ENCODE peak calls at places on chromosomes 4 and X, in nine cellular contexts. One of them, this sample, is unnamed. For H3K4me1, the result is how much of the 10 kb centered on the place peaks cover.

GRCh38 chrX:9569875-9570274 is 105.0 kb downstream of the TBL1X start:
- DNase-seq in adipocyte: no peak
- DNase-seq in H1: no peak
- DNase-seq in mesenchymal stem cell: no peak
- DNase-seq in fibroblast of lung: peak
- DNase-seq in colonic mucosa: no peak
- DNase-seq in HCT116: no peak
- DNase-seq in Karpas-422: no peak
- DNase-seq in mesendoderm: no peak
- DNase-seq in this sample: no peak

GRCh38 chr4:181166742-181167399 is 1076.3 kb upstream of the TENM3 start:
- DNase-seq in adipocyte: no peak
- DNase-seq in H1: peak
- DNase-seq in mesenchymal stem cell: no peak
- DNase-seq in fibroblast of lung: no peak
- DNase-seq in colonic mucosa: no peak
- DNase-seq in HCT116: no peak
- DNase-seq in Karpas-422: no peak
- DNase-seq in mesendoderm: no peak
- DNase-seq in this sample: no peak

GRCh38 chr4:186666252-186666651 is 57.4 kb downstream of the FAT1 start:
- DNase-seq in adipocyte: no peak
- DNase-seq in H1: no peak
- DNase-seq in mesenchymal stem cell: peak
- DNase-seq in fibroblast of lung: no peak
- DNase-seq in colonic mucosa: no peak
- DNase-seq in HCT116: no peak
- DNase-seq in Karpas-422: no peak
- DNase-seq in mesendoderm: no peak
- DNase-seq in this sample: no peak

GRCh38 chr4:124111411-124111810 is 601.1 kb downstream of the ANKRD50 start:
- DNase-seq in adipocyte: no peak
- DNase-seq in H1: no peak
- DNase-seq in mesenchymal stem cell: no peak
- DNase-seq in fibroblast of lung: no peak
- DNase-seq in colonic mucosa: no peak
- DNase-seq in HCT116: no peak
- DNase-seq in Karpas-422: no peak
- DNase-seq in mesendoderm: no peak
- DNase-seq in this sample: no peak

GRCh38 chr4:80016506-80016905 is 56.5 kb downstream of the ANTXR2 start:
- DNase-seq in adipocyte: no peak
- DNase-seq in H1: no peak
- DNase-seq in mesenchymal stem cell: peak
- DNase-seq in fibroblast of lung: peak
- DNase-seq in colonic mucosa: no peak
- DNase-seq in HCT116: no peak
- DNase-seq in Karpas-422: no peak
- DNase-seq in mesendoderm: no peak
- DNase-seq in this sample: no peak

GRCh38 chrX:150184487-150184886 is 178.6 kb upstream of the MAMLD1 start:
- DNase-seq in adipocyte: peak
- DNase-seq in H1: no peak
- DNase-seq in mesenchymal stem cell: no peak
- DNase-seq in fibroblast of lung: peak
- DNase-seq in colonic mucosa: no peak
- DNase-seq in HCT116: no peak
- DNase-seq in Karpas-422: no peak
- DNase-seq in mesendoderm: no peak
- DNase-seq in this sample: no peak

GRCh38 chr4:124431663-124432192 is 280.8 kb downstream of the ANKRD50 start:
- DNase-seq in adipocyte: peak
- DNase-seq in H1: no peak
- DNase-seq in mesenchymal stem cell: no peak
- DNase-seq in fibroblast of lung: peak
- DNase-seq in colonic mucosa: no peak
- DNase-seq in HCT116: no peak
- DNase-seq in Karpas-422: no peak
- DNase-seq in mesendoderm: no peak
- DNase-seq in this sample: no peak

GRCh38 chrX:71163010-71163409 is 18.4 kb downstream of the NLGN3 start:
- DNase-seq in adipocyte: no peak
- DNase-seq in H1: no peak
- DNase-seq in mesenchymal stem cell: no peak
- DNase-seq in fibroblast of lung: no peak
- DNase-seq in colonic mucosa: no peak
- DNase-seq in HCT116: no peak
- DNase-seq in Karpas-422: no peak
- DNase-seq in mesendoderm: peak
- DNase-seq in this sample: peak

GRCh38 chrX:17361620-17362019 is 13.4 kb upstream of the NHS start:
- DNase-seq in adipocyte: peak
- DNase-seq in H1: no peak
- DNase-seq in mesenchymal stem cell: no peak
- DNase-seq in fibroblast of lung: no peak
- DNase-seq in colonic mucosa: no peak
- DNase-seq in HCT116: no peak
- DNase-seq in Karpas-422: peak
- DNase-seq in mesendoderm: peak
- DNase-seq in this sample: peak

DNA sequence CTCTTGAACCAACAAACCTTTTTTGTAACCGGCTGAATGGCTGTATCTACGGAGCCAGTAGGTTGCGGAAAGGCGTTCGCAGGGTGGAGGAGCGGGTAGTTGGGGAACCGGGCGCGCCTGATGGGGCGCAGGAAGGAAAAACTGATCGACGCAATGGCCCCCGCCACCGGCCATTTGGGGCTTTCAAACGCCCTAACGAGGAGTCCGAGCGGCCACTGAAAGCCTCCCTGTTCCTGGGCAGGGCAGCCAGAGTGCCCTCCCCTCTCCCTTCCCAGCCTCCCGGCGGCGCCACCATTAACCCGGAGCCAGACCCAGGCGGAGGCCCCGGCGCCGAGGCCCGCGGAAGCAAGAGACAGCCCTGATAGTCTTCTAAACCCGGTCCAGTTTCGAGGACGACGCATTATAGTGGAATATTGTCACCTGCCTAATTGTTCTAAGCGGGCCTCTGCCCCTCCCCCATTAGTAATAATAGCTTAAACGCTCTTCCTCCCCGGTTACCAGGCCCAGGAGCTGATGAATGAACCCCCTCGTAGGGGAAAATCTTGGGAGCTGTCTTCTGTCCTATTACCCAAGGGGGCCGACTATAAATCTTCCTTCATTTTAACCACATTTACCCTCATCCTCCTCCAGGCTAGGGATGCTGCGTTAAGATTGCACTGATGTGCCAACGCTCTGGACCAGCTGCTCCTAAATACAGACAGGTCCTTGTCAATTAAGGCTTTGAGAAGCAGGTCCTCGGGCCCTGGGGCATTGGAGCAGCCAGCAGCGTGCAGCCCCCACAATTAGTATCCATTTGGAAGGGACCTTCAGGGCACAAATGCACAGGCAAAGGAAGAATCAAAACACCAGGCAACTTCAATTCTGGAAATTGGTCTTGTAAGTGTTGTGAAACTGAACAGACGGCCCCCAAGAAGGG is 61.6 kb upstream of the TMEM33 start:
- DNase-seq in adipocyte: no peak
- DNase-seq in H1: no peak
- DNase-seq in mesenchymal stem cell: no peak
- DNase-seq in fibroblast of lung: no peak
- DNase-seq in colonic mucosa: no peak
- DNase-seq in HCT116: no peak
- DNase-seq in Karpas-422: no peak
- DNase-seq in mesendoderm: peak
- DNase-seq in this sample: peak
- H3K4me3 ChIP-seq in adipocyte: no peak
- H3K4me3 ChIP-seq in H1: peak
- H3K4me3 ChIP-seq in mesenchymal stem cell: peak
- H3K4me3 ChIP-seq in fibroblast of lung: no peak
- H3K4me3 ChIP-seq in colonic mucosa: no peak
- H3K4me3 ChIP-seq in HCT116: no peak
- H3K4me3 ChIP-seq in Karpas-422: no peak
- H3K4me3 ChIP-seq in mesendoderm: no peak
- H3K4me3 ChIP-seq in this sample: peak

DNA sequence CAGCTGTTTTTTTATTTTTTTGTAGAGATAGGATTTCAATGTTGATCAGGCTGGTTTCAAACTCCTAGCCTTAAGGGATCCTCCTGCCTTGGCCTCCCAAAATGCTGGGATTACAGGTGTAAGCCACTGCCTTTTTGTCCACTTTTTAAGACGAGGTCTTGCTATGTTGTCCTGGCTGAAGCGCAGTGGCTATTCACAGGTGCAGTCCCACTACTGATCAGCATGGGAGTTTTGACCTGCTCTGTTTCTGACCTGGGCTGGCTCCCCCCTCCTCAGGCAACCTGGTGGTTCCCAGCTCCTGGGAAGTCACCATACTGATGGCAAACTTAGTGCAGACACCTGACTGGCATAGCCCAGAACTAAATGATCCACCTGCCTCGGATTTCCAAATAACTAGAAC is 2.3 kb upstream of the NSD2 start:
- DNase-seq in adipocyte: no peak
- DNase-seq in H1: no peak
- DNase-seq in mesenchymal stem cell: no peak
- DNase-seq in fibroblast of lung: no peak
- DNase-seq in colonic mucosa: no peak
- DNase-seq in HCT116: no peak
- DNase-seq in Karpas-422: no peak
- DNase-seq in mesendoderm: no peak
- DNase-seq in this sample: no peak
- H3K4me1 ChIP-seq in adipocyte: under half
- H3K4me1 ChIP-seq in H1: under half
- H3K4me1 ChIP-seq in mesenchymal stem cell: under half
- H3K4me1 ChIP-seq in fibroblast of lung: under half
- H3K4me1 ChIP-seq in colonic mucosa: under half
- H3K4me1 ChIP-seq in HCT116: under half
- H3K4me1 ChIP-seq in Karpas-422: under half
- H3K4me1 ChIP-seq in mesendoderm: under half
- H3K4me1 ChIP-seq in this sample: under half

GRCh38 chrX:53045002-53045401 is 3.6 kb upstream of the GPR173 start:
- DNase-seq in adipocyte: no peak
- DNase-seq in H1: no peak
- DNase-seq in mesenchymal stem cell: no peak
- DNase-seq in fibroblast of lung: no peak
- DNase-seq in colonic mucosa: no peak
- DNase-seq in HCT116: no peak
- DNase-seq in Karpas-422: no peak
- DNase-seq in mesendoderm: no peak
- DNase-seq in this sample: no peak

GRCh38 chrX:53049127-53049517 is 533 bp downstream of the GPR173 start:
- DNase-seq in adipocyte: peak
- DNase-seq in H1: no peak
- DNase-seq in mesenchymal stem cell: no peak
- DNase-seq in fibroblast of lung: no peak
- DNase-seq in colonic mucosa: no peak
- DNase-seq in HCT116: no peak
- DNase-seq in Karpas-422: no peak
- DNase-seq in mesendoderm: no peak
- DNase-seq in this sample: peak

GRCh38 chrX:53048169-53049126 is at the start of gene GPR173:
- DNase-seq in adipocyte: peak
- DNase-seq in H1: no peak
- DNase-seq in mesenchymal stem cell: peak
- DNase-seq in fibroblast of lung: peak
- DNase-seq in colonic mucosa: peak
- DNase-seq in HCT116: no peak
- DNase-seq in Karpas-422: no peak
- DNase-seq in mesendoderm: peak
- DNase-seq in this sample: peak

GRCh38 chrX:53050841-53051240 is 2.3 kb downstream of the GPR173 start:
- DNase-seq in adipocyte: no peak
- DNase-seq in H1: no peak
- DNase-seq in mesenchymal stem cell: no peak
- DNase-seq in fibroblast of lung: peak
- DNase-seq in colonic mucosa: no peak
- DNase-seq in HCT116: no peak
- DNase-seq in Karpas-422: no peak
- DNase-seq in mesendoderm: no peak
- DNase-seq in this sample: no peak

GRCh38 chrX:53047228-53047627 is 1.4 kb upstream of the GPR173 start:
- DNase-seq in adipocyte: peak
- DNase-seq in H1: no peak
- DNase-seq in mesenchymal stem cell: peak
- DNase-seq in fibroblast of lung: no peak
- DNase-seq in colonic mucosa: no peak
- DNase-seq in HCT116: no peak
- DNase-seq in Karpas-422: no peak
- DNase-seq in mesendoderm: no peak
- DNase-seq in this sample: peak
- H3K9ac ChIP-seq in adipocyte: no peak
- H3K9ac ChIP-seq in H1: no peak
- H3K9ac ChIP-seq in mesenchymal stem cell: no peak
- H3K9ac ChIP-seq in fibroblast of lung: no peak
- H3K9ac ChIP-seq in colonic mucosa: no peak
- H3K9ac ChIP-seq in HCT116: no peak
- H3K9ac ChIP-seq in Karpas-422: no peak
- H3K9ac ChIP-seq in mesendoderm: no peak
- H3K9ac ChIP-seq in this sample: no peak

GRCh38 chr4:183828125-183828524 is 77.0 kb upstream of the STOX2 start:
- DNase-seq in adipocyte: no peak
- DNase-seq in H1: no peak
- DNase-seq in mesenchymal stem cell: no peak
- DNase-seq in fibroblast of lung: no peak
- DNase-seq in colonic mucosa: no peak
- DNase-seq in HCT116: no peak
- DNase-seq in Karpas-422: no peak
- DNase-seq in mesendoderm: no peak
- DNase-seq in this sample: no peak

GRCh38 chr4:183831689-183832088 is 73.4 kb upstream of the STOX2 start:
- DNase-seq in adipocyte: no peak
- DNase-seq in H1: no peak
- DNase-seq in mesenchymal stem cell: no peak
- DNase-seq in fibroblast of lung: no peak
- DNase-seq in colonic mucosa: no peak
- DNase-seq in HCT116: no peak
- DNase-seq in Karpas-422: no peak
- DNase-seq in mesendoderm: no peak
- DNase-seq in this sample: no peak

GRCh38 chr4:183830438-183830985 is 74.6 kb upstream of the STOX2 start:
- DNase-seq in adipocyte: no peak
- DNase-seq in H1: no peak
- DNase-seq in mesenchymal stem cell: no peak
- DNase-seq in fibroblast of lung: no peak
- DNase-seq in colonic mucosa: no peak
- DNase-seq in HCT116: no peak
- DNase-seq in Karpas-422: no peak
- DNase-seq in mesendoderm: no peak
- DNase-seq in this sample: no peak

GRCh38 chr4:183831026-183831446 is 74.1 kb upstream of the STOX2 start:
- DNase-seq in adipocyte: no peak
- DNase-seq in H1: no peak
- DNase-seq in mesenchymal stem cell: no peak
- DNase-seq in fibroblast of lung: no peak
- DNase-seq in colonic mucosa: no peak
- DNase-seq in HCT116: no peak
- DNase-seq in Karpas-422: peak
- DNase-seq in mesendoderm: no peak
- DNase-seq in this sample: no peak

DNA sequence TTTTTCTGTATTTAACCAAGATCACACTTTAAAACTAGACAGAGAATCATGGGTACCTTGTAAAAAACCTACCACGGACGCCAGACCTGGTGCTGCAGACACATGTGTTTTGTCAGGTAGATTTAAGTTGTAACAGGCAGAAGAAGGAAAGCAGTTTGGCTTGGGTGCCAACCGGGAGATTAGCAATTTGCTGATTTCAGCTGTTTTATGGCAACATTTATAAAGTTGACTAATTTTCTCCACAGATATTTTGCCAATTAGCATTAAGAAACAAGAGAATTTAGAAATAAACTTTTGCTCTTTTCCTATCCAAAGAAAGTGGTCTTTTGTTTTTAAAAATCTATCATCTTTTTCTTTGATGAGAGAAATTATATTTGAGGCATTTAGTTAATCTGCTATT is 76.3 kb upstream of the STOX2 start:
- DNase-seq in adipocyte: no peak
- DNase-seq in H1: no peak
- DNase-seq in mesenchymal stem cell: no peak
- DNase-seq in fibroblast of lung: no peak
- DNase-seq in colonic mucosa: no peak
- DNase-seq in HCT116: no peak
- DNase-seq in Karpas-422: no peak
- DNase-seq in mesendoderm: no peak
- DNase-seq in this sample: no peak
- H3K4me3 ChIP-seq in adipocyte: no peak
- H3K4me3 ChIP-seq in H1: no peak
- H3K4me3 ChIP-seq in mesenchymal stem cell: no peak
- H3K4me3 ChIP-seq in fibroblast of lung: no peak
- H3K4me3 ChIP-seq in colonic mucosa: no peak
- H3K4me3 ChIP-seq in HCT116: no peak
- H3K4me3 ChIP-seq in Karpas-422: no peak
- H3K4me3 ChIP-seq in mesendoderm: no peak
- H3K4me3 ChIP-seq in this sample: no peak